ENCODE peak calls at places on chromosomes 2 and 18, in six cellular contexts. E is Caco-2; V is GM23248; G is ascending aorta; Y is mucosa of descending colon; B is CD8-positive, alpha-beta T cell. L is an unnamed sample.

GRCh38 chr2:232926448-232927040 is 56.5 kb downstream of the SNORC start:
- DNase-seq in E (no peak), V (no peak), G (no peak), Y (no peak), B (no peak), L (no peak)

GRCh38 chr2:2875831-2876230 is 501.8 kb downstream of the EIPR1 start:
- DNase-seq in E (no peak), G (no peak), B (no peak), V (no peak), Y (no peak), L (no peak)

GRCh38 chr18:78623142-78623541 is 356.5 kb upstream of the SALL3 start:
- DNase-seq in V (no peak), G (no peak), Y (no peak), B (no peak), E (no peak), L (no peak)

GRCh38 chr2:223696719-223697118 is 94.6 kb upstream of the SCG2 start:
- DNase-seq in V (peak; percentile 48), E (no peak), G (no peak), Y (no peak), B (no peak), L (no peak)

GRCh38 chr2:223262946-223263345 is 211.0 kb downstream of the KCNE4 start:
- DNase-seq in G (no peak), E (peak; percentile 68), V (peak; percentile 57), B (no peak), Y (no peak), L (no peak)

GRCh38 chr2:233531880-233532458 is 34.6 kb downstream of the USP40 start:
- DNase-seq in G (no peak), V (no peak), Y (no peak), E (no peak), B (no peak), L (no peak)

GRCh38 chr2:240387669-240388358 is 47.6 kb upstream of the GPC1 start:
- DNase-seq in V (peak; percentile 93), E (no peak), Y (peak; percentile 47), B (no peak), G (no peak), L (no peak)

GRCh38 chr2:134140251-134140661 is 113.6 kb upstream of the MGAT5 start:
- DNase-seq in V (no peak), E (no peak), G (no peak), B (no peak), Y (peak; percentile 59), L (no peak)

GRCh38 chr18:37064187-37064586 is 235.3 kb downstream of the KIAA1328 start:
- DNase-seq in V (no peak), G (no peak), E (no peak), Y (no peak), B (no peak), L (no peak)

GRCh38 chr2:49037197-49037596 is 117.1 kb downstream of the FSHR start:
- DNase-seq in V (no peak), Y (no peak), E (no peak), G (no peak), B (no peak), L (no peak)

GRCh38 chr2:98727369-98727749 is 3.6 kb downstream of the MGAT4A start:
- DNase-seq in Y (no peak), E (no peak), B (no peak), G (no peak), V (no peak), L (no peak)

GRCh38 chr2:144854596-144854995 is 334.7 kb upstream of the ZEB2 start:
- DNase-seq in V (no peak), B (no peak), G (no peak), E (no peak), Y (no peak), L (no peak)

GRCh38 chr2:37180006-37180639 is 8.3 kb downstream of the SULT6B1 start:
- DNase-seq in Y (no peak), B (no peak), E (no peak), G (no peak), V (no peak), L (no peak)

GRCh38 chr18:12405066-12405465 is 2.7 kb upstream of the PRELID3A start:
- DNase-seq in B (no peak), E (no peak), V (peak; percentile 11), Y (no peak), G (no peak), L (no peak)

GRCh38 chr2:230254152-230254881 is 28.8 kb downstream of the SP140 start:
- DNase-seq in Y (no peak), E (no peak), V (no peak), B (no peak), G (no peak), L (no peak)

GRCh38 chr18:22439447-22439846 is 21.7 kb upstream of the CTAGE1 start:
- DNase-seq in G (no peak), V (peak; percentile 68), Y (no peak), B (no peak), E (no peak), L (no peak)

GRCh38 chr2:60964651-60965513 is 52.6 kb upstream of the PEX13 start:
- DNase-seq in E (no peak), G (no peak), B (no peak), V (peak; percentile 17), Y (no peak), L (no peak)

GRCh38 chr2:160651416-160652200 is 158.0 kb upstream of the RBMS1 start:
- DNase-seq in E (no peak), G (no peak), B (no peak), Y (no peak), V (peak; percentile 74), L (no peak)

GRCh38 chr2:27915874-27916273 is 25.3 kb downstream of the BABAM2 start:
- DNase-seq in V (no peak), B (no peak), Y (no peak), E (no peak), G (no peak), L (no peak)

GRCh38 chr2:128198666-128199065 is 107.7 kb downstream of the UGGT1 start:
- DNase-seq in Y (no peak), G (no peak), V (no peak), E (no peak), B (no peak), L (no peak)

GRCh38 chr2:233990261-233990798 is 60.2 kb upstream of the SPP2 start:
- DNase-seq in E (no peak), B (peak; percentile 50), Y (no peak), V (no peak), G (no peak), L (peak; percentile 67)

GRCh38 chr2:140747097-140747496 is 1383.7 kb downstream of the LRP1B start:
- DNase-seq in Y (no peak), E (no peak), G (no peak), V (no peak), B (no peak), L (no peak)

GRCh38 chr2:68302281-68302680 is 17.5 kb downstream of the CNRIP1 start:
- DNase-seq in B (no peak), V (peak; percentile 75), Y (no peak), G (no peak), E (no peak), L (no peak)

GRCh38 chr2:197498937-197499593 is 575 bp downstream of the HSPD1 start:
- DNase-seq in E (peak; percentile 66), B (peak; percentile 27), V (peak; percentile 83), Y (peak; percentile 81), G (no peak), L (peak; percentile 18)

GRCh38 chr2:28346587-28346986 is 46.1 kb upstream of the FOSL2 start:
- DNase-seq in B (no peak), E (no peak), Y (peak; percentile 50), G (no peak), V (no peak), L (no peak)

GRCh38 chr2:143139835-143140393 is 10.7 kb downstream of the ARHGAP15 start:
- DNase-seq in E (no peak), Y (no peak), G (no peak), V (no peak), B (no peak), L (no peak)
- H3K4me3 ChIP-seq in E (no peak overlapping the region), Y (no peak overlapping the region), G (no peak overlapping the region), V (no peak overlapping the region), B (no peak overlapping the region), L (peak overlapping the region; percentile 18)

DNA sequence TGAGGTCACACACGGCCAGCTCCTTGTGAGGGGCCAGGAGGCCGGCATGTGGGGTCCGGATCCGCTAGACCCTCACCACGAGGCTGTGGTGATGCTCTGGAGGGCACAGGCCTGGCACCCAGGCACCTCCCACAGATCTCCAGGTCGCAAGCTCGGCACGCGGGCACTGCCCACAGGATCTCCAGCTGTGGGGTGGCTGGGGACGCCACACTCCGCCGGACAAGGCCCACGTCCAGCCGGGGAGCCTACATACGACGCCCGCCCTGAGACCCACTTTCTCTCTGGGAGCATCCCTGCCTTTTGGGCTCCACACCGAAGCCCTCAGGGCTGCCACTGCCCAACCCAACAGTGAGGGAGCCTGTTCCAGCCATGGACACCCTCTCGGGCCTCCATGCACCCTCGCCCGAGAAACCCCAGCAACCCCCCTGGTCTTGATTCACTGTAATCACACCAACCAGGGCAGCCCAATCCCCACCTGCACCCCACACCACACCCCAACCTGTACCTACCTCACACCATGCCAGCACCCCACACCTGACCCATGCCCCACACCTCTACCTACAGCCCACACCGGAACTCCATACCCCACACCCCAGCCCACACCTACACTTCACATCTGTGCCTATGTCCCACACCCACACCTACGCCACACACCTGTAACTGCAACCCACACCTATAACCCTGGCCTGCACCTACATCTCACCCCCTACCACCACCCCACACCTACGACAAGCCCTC is 33.9 kb downstream of the SLC66A2 start:
- DNase-seq in V (no peak), B (no peak), Y (peak; percentile 13), G (no peak), E (no peak), L (no peak)
- H3K9me3 ChIP-seq in V (no peaks in the 10 kb centered on the region), B (no peaks in the 10 kb centered on the region), Y (no peaks in the 10 kb centered on the region), G (no peaks in the 10 kb centered on the region), E (no peaks in the 10 kb centered on the region), L (no peaks in the 10 kb centered on the region)

DNA sequence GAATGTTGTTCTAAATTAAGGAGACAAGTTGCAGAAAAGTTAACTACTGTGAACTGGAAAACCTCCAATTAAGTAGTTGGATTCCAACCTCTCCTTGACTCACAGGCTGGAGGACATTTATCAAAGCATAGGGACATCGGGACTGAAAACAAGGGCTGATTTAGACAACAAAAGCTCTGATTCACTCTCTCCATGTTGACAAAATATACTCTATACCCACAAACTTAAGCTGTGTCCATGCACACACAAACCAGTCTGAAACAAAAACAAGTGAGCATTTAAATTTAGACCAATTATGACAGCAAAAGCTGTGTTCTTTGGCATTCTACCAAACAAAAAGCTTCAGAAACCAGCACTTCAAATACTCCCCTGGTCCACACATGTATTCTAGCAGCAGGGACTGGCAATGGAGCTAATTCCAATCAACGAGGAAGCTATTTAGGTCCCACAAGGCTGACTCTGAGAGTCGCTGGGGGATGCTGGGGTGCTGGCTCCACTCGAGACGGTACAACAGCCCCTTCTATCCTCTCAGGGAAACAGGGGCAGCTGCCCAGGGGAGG is 71.4 kb downstream of the NXPH2 start:
- DNase-seq in B (no peak), E (no peak), G (no peak), Y (no peak), V (peak; percentile 44), L (no peak)
- H3K4me3 ChIP-seq in B (no peak overlapping the region), E (no peak overlapping the region), G (no peak overlapping the region), Y (no peak overlapping the region), V (no peak overlapping the region), L (no peak overlapping the region)

DNA sequence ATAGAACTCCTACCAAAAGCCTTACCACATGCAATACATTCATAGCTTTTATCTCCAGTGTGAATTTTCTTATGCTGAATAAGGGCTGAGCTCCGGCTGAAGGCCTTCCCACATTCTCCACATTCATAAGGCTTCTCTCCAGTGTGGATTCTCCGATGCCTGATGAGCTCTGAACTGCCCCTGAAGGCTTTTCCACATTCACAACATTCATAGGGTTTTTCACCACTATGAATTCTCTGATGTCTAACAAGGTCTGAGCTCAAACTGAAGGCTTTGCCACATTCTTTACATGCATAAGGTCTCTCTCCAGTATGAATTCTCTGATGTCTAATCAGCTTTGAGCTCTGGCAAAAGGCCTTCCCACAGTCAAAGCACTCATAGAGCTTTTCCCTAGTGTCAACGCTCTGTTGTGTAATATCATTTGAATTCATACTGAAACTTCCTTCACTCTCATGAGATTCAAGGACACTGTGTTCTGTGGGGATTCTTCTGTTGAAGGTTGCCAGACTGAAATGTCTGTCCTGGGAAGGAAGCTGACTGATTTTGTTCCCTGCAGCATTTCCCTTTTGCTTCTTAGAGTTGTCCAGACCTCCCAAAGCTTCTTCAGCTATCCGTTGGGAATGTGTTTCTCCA is 12.9 kb downstream of the ZNF397 start:
- DNase-seq in B (no peak), E (no peak), Y (no peak), V (no peak), G (no peak), L (no peak)
- H3K9me3 ChIP-seq in B (peaks cover 7% of the 10 kb centered on the region), E (no peaks in the 10 kb centered on the region), Y (no peaks in the 10 kb centered on the region), V (peaks cover 15% of the 10 kb centered on the region), G (peaks cover 9% of the 10 kb centered on the region), L (peaks cover 3% of the 10 kb centered on the region)

L was measured in effector memory CD4-positive, alpha-beta T cell.